ENCODE peak calls at places on chromosomes 11 and 22, in six cellular contexts. X is AG10803; O is mammary epithelial cell; G is uterus; V is Kasumi-1; Q is activated naive CD8-positive, alpha-beta T cell treated with anti-CD3 and anti-CD28 coated beads for 36 hours. D is an unnamed sample.

GRCh38 chr22:19772673-19773469 is 12.3 kb downstream of the TBX1 start:
- DNase-seq in G (no peak), V (peak; percentile 49), X (no peak), O (no peak), Q (no peak), D (no peak)

GRCh38 chr11:124278261-124278660 is 22.1 kb downstream of the OR8G5 start:
- DNase-seq in X (no peak), V (no peak), Q (no peak), O (no peak), G (no peak), D (no peak)

GRCh38 chr22:17912942-17913704 is 111.2 kb downstream of the MICAL3 start:
- DNase-seq in X (no peak), O (no peak), V (no peak), G (no peak), Q (no peak), D (peak; percentile 61)

GRCh38 chr22:38824587-38824986 is 19.2 kb downstream of the NPTXR start:
- DNase-seq in O (peak; percentile 57), Q (peak; percentile 34), G (no peak), X (peak; percentile 62), V (peak; percentile 82), D (peak; percentile 81)

GRCh38 chr11:109425554-109425953 is 3.6 kb downstream of the C11orf87 start:
- DNase-seq in Q (no peak), G (no peak), X (peak; percentile 47), V (peak; percentile 22), O (no peak), D (no peak)

GRCh38 chr11:70246196-70246595 is 24.3 kb upstream of the PPFIA1 start:
- DNase-seq in O (peak; percentile 50), X (no peak), V (no peak), Q (no peak), G (no peak), D (no peak)

GRCh38 chr11:44589301-44589700 is 23.8 kb downstream of the CD82 start:
- DNase-seq in Q (no peak), X (peak; percentile 80), V (no peak), O (no peak), G (no peak), D (peak; percentile 91)

GRCh38 chr11:90288207-90288821 is 65.5 kb upstream of the CHORDC1 start:
- DNase-seq in Q (no peak), X (peak; percentile 4), O (peak; percentile 3), G (no peak), V (peak; percentile 62), D (peak; percentile 2)

GRCh38 chr22:17726561-17727243 is 47.6 kb downstream of the BID start:
- DNase-seq in Q (no peak), G (no peak), O (no peak), X (peak; percentile 45), V (peak; percentile 61), D (peak; percentile 92)

GRCh38 chr22:35292786-35293185 is 6.9 kb upstream of the TOM1 start:
- DNase-seq in O (no peak), G (no peak), Q (no peak), X (no peak), V (no peak), D (no peak)

GRCh38 chr11:4672470-4672869 is 25.2 kb downstream of the OR51E2 start:
- DNase-seq in G (no peak), V (no peak), O (no peak), X (no peak), Q (no peak), D (peak; percentile 27)

GRCh38 chr22:19877626-19878339 is 23.1 kb upstream of the GNB1L start:
- DNase-seq in O (no peak), V (no peak), G (peak; percentile 12), Q (no peak), X (peak; percentile 64), D (peak; percentile 79)

GRCh38 chr11:45233804-45234170 is 52.4 kb downstream of the SYT13 start:
- DNase-seq in G (no peak), X (no peak), V (no peak), O (no peak), Q (no peak), D (no peak)

GRCh38 chr11:15157738-15158137 is 43.0 kb downstream of the INSC start:
- DNase-seq in G (no peak), Q (no peak), O (no peak), V (no peak), X (no peak), D (no peak)

GRCh38 chr11:93000511-93001476 is 31.3 kb downstream of the MTNR1B start:
- DNase-seq in X (peak; percentile 73), V (no peak), Q (no peak), G (no peak), O (peak; percentile 90), D (peak; percentile 96)

GRCh38 chr11:71543866-71544265 is 4.4 kb upstream of the KRTAP5-9 start:
- DNase-seq in V (peak; percentile 76), G (no peak), X (no peak), O (no peak), Q (no peak), D (no peak)

GRCh38 chr11:76830639-76831312 is 29.9 kb upstream of the ACER3 start:
- DNase-seq in G (no peak), V (no peak), O (no peak), Q (no peak), X (peak; percentile 64), D (peak; percentile 83)

GRCh38 chr11:2801711-2802388 is 83.7 kb downstream of the CDKN1C start:
- DNase-seq in X (no peak), V (no peak), G (peak; percentile 20), O (no peak), Q (no peak), D (no peak)

GRCh38 chr22:39785232-39785631 is 108.3 kb downstream of the ENTHD1 start:
- DNase-seq in Q (no peak), X (no peak), V (no peak), O (no peak), G (no peak), D (no peak)

GRCh38 chr22:24208012-24208749 is 26.9 kb downstream of the SUSD2 start:
- DNase-seq in O (peak; percentile 97), Q (no peak), X (peak; percentile 97), V (peak; percentile 69), G (peak; percentile 80), D (peak; percentile 98)

GRCh38 chr11:122733301-122733686 is 77.8 kb downstream of the UBASH3B start:
- DNase-seq in V (no peak), O (no peak), Q (no peak), G (no peak), X (peak; percentile 44), D (peak; percentile 52)

GRCh38 chr11:78647266-78647915 is 72.7 kb upstream of the NARS2 start:
- DNase-seq in V (no peak), X (no peak), O (no peak), Q (no peak), G (no peak), D (no peak)

GRCh38 chr11:123448798-123449197 is 18.7 kb downstream of the GRAMD1B start:
- DNase-seq in V (no peak), G (no peak), X (no peak), Q (no peak), O (no peak), D (no peak)

GRCh38 chr11:2564008-2564530 is 119.3 kb downstream of the KCNQ1 start:
- DNase-seq in V (no peak), X (no peak), O (no peak), Q (no peak), G (no peak), D (no peak)